ENCODE peak calls at places on chromosomes 6 and 20, in five cellular contexts. Z is breast epithelium, J is A549, L is transverse colon, W is IMR-90. Y is an unnamed sample.

GRCh38 chr6:158377866-158378265 is 65.6 kb downstream of the TULP4 start:
- DNase-seq in Z (no peak), J (no peak), L (no peak), W (peak), Y (no peak)

GRCh38 chr20:59632426-59633113 is 28.2 kb downstream of the PHACTR3 start:
- DNase-seq in Z (no peak), J (no peak), L (no peak), W (no peak), Y (no peak)

GRCh38 chr6:1952726-1953360 is 292.6 kb downstream of the GMDS start:
- DNase-seq in Z (no peak), J (peak), L (no peak), W (peak), Y (peak)

GRCh38 chr6:2854394-2854982 is 12.8 kb upstream of the SERPINB1 start:
- DNase-seq in Z (no peak), J (no peak), L (no peak), W (peak), Y (no peak)

GRCh38 chr6:82397962-82398692 is 34.5 kb downstream of the TPBG start:
- DNase-seq in Z (no peak), J (no peak), L (no peak), W (peak), Y (peak)

GRCh38 chr20:36145877-36146707 is 8.4 kb upstream of the EPB41L1 start:
- DNase-seq in Z (no peak), J (no peak), L (no peak), W (peak), Y (no peak)

GRCh38 chr6:47195251-47195650 is 114.5 kb downstream of the TNFRSF21 start:
- DNase-seq in Z (no peak), J (no peak), L (peak), W (peak), Y (no peak)

GRCh38 chr6:166058064-166058739 is 109.4 kb downstream of the TBXT start:
- DNase-seq in Z (no peak), J (no peak), L (no peak), W (peak), Y (no peak)

GRCh38 chr6:25172819-25173218 is 106.4 kb upstream of the CARMIL1 start:
- DNase-seq in Z (no peak), J (no peak), L (no peak), W (peak), Y (peak)

GRCh38 chr6:107869871-107870270 is 45.8 kb upstream of the SCML4 start:
- DNase-seq in Z (no peak), J (no peak), L (no peak), W (no peak), Y (no peak)

GRCh38 chr6:79737172-79737571 is 106.0 kb downstream of the SH3BGRL2 start:
- DNase-seq in Z (no peak), J (no peak), L (peak), W (peak), Y (no peak)

GRCh38 chr6:1393641-1394283 is 4.4 kb downstream of the FOXF2 start:
- DNase-seq in Z (no peak), J (no peak), L (no peak), W (no peak), Y (no peak)

GRCh38 chr6:85453490-85453889 is 3.6 kb downstream of the NT5E start:
- DNase-seq in Z (no peak), J (no peak), L (no peak), W (no peak), Y (no peak)

GRCh38 chr20:62123450-62124118 is 1.3 kb downstream of the LSM14B start:
- DNase-seq in Z (no peak), J (no peak), L (no peak), W (peak), Y (no peak)

GRCh38 chr20:62120365-62120762 is 1.9 kb upstream of the LSM14B start:
- DNase-seq in Z (no peak), J (no peak), L (no peak), W (no peak), Y (no peak)

GRCh38 chr20:62122659-62123449 is 579 bp downstream of the LSM14B start:
- DNase-seq in Z (no peak), J (no peak), L (peak), W (no peak), Y (no peak)

GRCh38 chr20:62120990-62121775 is 1.1 kb upstream of the LSM14B start:
- DNase-seq in Z (peak), J (peak), L (peak), W (peak), Y (peak)

GRCh38 chr20:62121776-62122658 is at the start of gene LSM14B:
- DNase-seq in Z (peak), J (peak), L (peak), W (peak), Y (peak)
- TF ChIP-seq POLR2A in Z (no peak), J (peak), L (peak), W (no peak), Y (peak)

DNA sequence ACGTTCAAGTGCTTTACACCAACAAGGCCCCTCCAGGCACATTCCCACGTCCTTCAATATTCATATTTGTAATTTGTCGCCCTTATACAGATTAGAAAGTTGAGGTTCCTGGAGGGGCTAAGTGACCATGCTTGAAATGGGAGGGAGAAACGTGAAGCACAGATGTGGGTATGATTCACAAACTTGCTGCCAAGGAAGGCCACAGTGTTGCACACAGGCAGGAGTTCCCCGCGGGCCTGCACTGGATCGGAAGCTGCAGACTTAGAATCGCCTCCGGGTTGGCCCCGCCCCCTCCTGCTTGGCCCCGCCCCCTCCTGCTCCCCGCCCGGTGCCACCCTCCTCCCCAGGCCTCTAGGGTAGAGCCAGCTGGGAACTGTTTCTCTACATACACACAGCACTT is 58.2 kb upstream of the QKI start:
- DNase-seq in Z (no peak), J (no peak), L (no peak), W (peak), Y (no peak)
- TF ChIP-seq POLR2A in Z (no peak), J (no peak), L (no peak), W (no peak), Y (no peak)

GRCh38 chr6:137883400-137883888 is 16.4 kb downstream of the TNFAIP3 start:
- DNase-seq in Z (no peak), J (no peak), L (no peak), W (peak), Y (no peak)
- TF ChIP-seq POLR2A in Z (no peak), J (no peak), L (no peak), W (no peak), Y (no peak)

DNA sequence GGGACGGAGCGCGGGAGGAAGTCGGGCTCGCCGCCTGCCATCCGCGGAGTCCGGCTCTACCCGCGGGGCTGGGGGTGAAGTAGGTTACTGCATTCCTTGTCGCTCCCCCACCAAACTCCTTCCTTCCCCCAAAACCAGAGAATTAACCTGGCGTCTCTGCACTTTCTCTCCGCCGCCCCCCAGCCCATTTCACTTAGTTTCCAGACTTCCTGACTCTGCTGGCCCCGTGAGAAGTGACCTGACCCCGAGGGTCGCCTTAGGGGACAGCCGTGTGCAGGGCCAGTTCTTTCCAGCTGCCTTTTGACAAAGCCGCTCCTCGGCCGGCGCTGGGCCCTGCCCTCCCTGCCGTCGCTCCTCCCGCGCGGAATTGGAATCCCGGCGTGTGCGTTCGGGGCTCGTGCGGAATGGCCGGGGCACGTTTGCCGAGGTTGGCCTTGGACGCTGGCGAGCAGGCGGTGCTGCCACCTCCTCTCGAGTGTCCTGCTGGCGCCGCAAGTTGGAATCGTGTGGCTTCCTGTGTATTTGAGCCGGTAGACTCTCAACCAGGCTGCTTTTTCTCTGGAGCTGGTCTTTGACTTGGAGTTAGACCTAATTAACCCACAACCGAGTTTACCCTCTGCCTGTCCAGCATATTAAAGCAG is 650 bp downstream of the DCBLD1 start:
- DNase-seq in Z (peak), J (no peak), L (peak), W (peak), Y (peak)
- TF ChIP-seq POLR2A in Z (no peak), J (no peak), L (peak), W (no peak), Y (peak)

Y was measured in H54.